ENCODE peak calls at places on chromosomes 11 and 22, in ten cellular contexts. One of them, this sample, is unnamed.

GRCh38 chr22:46754110-46754799 is 8.2 kb upstream of the TBC1D22A start:
- DNase-seq in A172: peak
- DNase-seq in SJSA1: peak
- DNase-seq in GDM1: no peak
- DNase-seq in RCC 7860: peak
- DNase-seq in stimulated activated naive CD4-positive, alpha-beta T cell: no peak
- DNase-seq in activated CD4-positive, alpha-beta T cell treated with anti-CD3 and anti-CD28 coated beads, Interleukin-2, amount 50 U/mL, for 1 hour: no peak
- DNase-seq in NCI-H460: peak
- DNase-seq in NCI-H82: no peak
- DNase-seq in fibroblast of the conjunctiva: peak
- DNase-seq in this sample: no peak

GRCh38 chr11:125603207-125603606 is 10.6 kb downstream of the STT3A start:
- DNase-seq in GDM1: no peak
- DNase-seq in NCI-H460: no peak
- DNase-seq in fibroblast of the conjunctiva: no peak
- DNase-seq in activated CD4-positive, alpha-beta T cell treated with anti-CD3 and anti-CD28 coated beads, Interleukin-2, amount 50 U/mL, for 1 hour: no peak
- DNase-seq in stimulated activated naive CD4-positive, alpha-beta T cell: no peak
- DNase-seq in A172: no peak
- DNase-seq in RCC 7860: no peak
- DNase-seq in SJSA1: no peak
- DNase-seq in NCI-H82: no peak
- DNase-seq in this sample: no peak

GRCh38 chr11:130371004-130371590 is 56.4 kb upstream of the ZBTB44 start:
- DNase-seq in activated CD4-positive, alpha-beta T cell treated with anti-CD3 and anti-CD28 coated beads, Interleukin-2, amount 50 U/mL, for 1 hour: no peak
- DNase-seq in NCI-H460: no peak
- DNase-seq in stimulated activated naive CD4-positive, alpha-beta T cell: no peak
- DNase-seq in fibroblast of the conjunctiva: no peak
- DNase-seq in A172: no peak
- DNase-seq in SJSA1: no peak
- DNase-seq in NCI-H82: peak
- DNase-seq in RCC 7860: no peak
- DNase-seq in GDM1: no peak
- DNase-seq in this sample: no peak

GRCh38 chr11:127369301-127369968 is 368.9 kb upstream of the KIRREL3 start:
- DNase-seq in fibroblast of the conjunctiva: no peak
- DNase-seq in A172: no peak
- DNase-seq in SJSA1: no peak
- DNase-seq in RCC 7860: no peak
- DNase-seq in NCI-H460: no peak
- DNase-seq in NCI-H82: no peak
- DNase-seq in GDM1: no peak
- DNase-seq in stimulated activated naive CD4-positive, alpha-beta T cell: no peak
- DNase-seq in activated CD4-positive, alpha-beta T cell treated with anti-CD3 and anti-CD28 coated beads, Interleukin-2, amount 50 U/mL, for 1 hour: no peak
- DNase-seq in this sample: no peak

GRCh38 chr11:68383976-68384501 is 71.6 kb downstream of the LRP5 start:
- DNase-seq in SJSA1: peak
- DNase-seq in RCC 7860: peak
- DNase-seq in A172: peak
- DNase-seq in fibroblast of the conjunctiva: no peak
- DNase-seq in GDM1: no peak
- DNase-seq in NCI-H460: peak
- DNase-seq in NCI-H82: peak
- DNase-seq in activated CD4-positive, alpha-beta T cell treated with anti-CD3 and anti-CD28 coated beads, Interleukin-2, amount 50 U/mL, for 1 hour: peak
- DNase-seq in stimulated activated naive CD4-positive, alpha-beta T cell: peak
- DNase-seq in this sample: no peak

GRCh38 chr11:118645066-118645715 is 34.3 kb downstream of the TREH start:
- DNase-seq in NCI-H460: no peak
- DNase-seq in stimulated activated naive CD4-positive, alpha-beta T cell: no peak
- DNase-seq in RCC 7860: no peak
- DNase-seq in SJSA1: no peak
- DNase-seq in A172: no peak
- DNase-seq in activated CD4-positive, alpha-beta T cell treated with anti-CD3 and anti-CD28 coated beads, Interleukin-2, amount 50 U/mL, for 1 hour: no peak
- DNase-seq in GDM1: no peak
- DNase-seq in NCI-H82: no peak
- DNase-seq in fibroblast of the conjunctiva: no peak
- DNase-seq in this sample: no peak

GRCh38 chr11:134393638-134394037 is 18.4 kb downstream of the B3GAT1 start:
- DNase-seq in activated CD4-positive, alpha-beta T cell treated with anti-CD3 and anti-CD28 coated beads, Interleukin-2, amount 50 U/mL, for 1 hour: no peak
- DNase-seq in GDM1: no peak
- DNase-seq in NCI-H82: peak
- DNase-seq in RCC 7860: no peak
- DNase-seq in A172: no peak
- DNase-seq in SJSA1: no peak
- DNase-seq in fibroblast of the conjunctiva: no peak
- DNase-seq in NCI-H460: peak
- DNase-seq in stimulated activated naive CD4-positive, alpha-beta T cell: no peak
- DNase-seq in this sample: peak

GRCh38 chr11:8863838-8864237 is 47.2 kb upstream of the AKIP1 start:
- DNase-seq in A172: peak
- DNase-seq in fibroblast of the conjunctiva: peak
- DNase-seq in GDM1: no peak
- DNase-seq in NCI-H460: no peak
- DNase-seq in stimulated activated naive CD4-positive, alpha-beta T cell: no peak
- DNase-seq in NCI-H82: no peak
- DNase-seq in RCC 7860: no peak
- DNase-seq in SJSA1: no peak
- DNase-seq in activated CD4-positive, alpha-beta T cell treated with anti-CD3 and anti-CD28 coated beads, Interleukin-2, amount 50 U/mL, for 1 hour: no peak
- DNase-seq in this sample: no peak

GRCh38 chr11:115503886-115504278 is 333 bp downstream of the CADM1 start:
- DNase-seq in RCC 7860: no peak
- DNase-seq in A172: peak
- DNase-seq in fibroblast of the conjunctiva: no peak
- DNase-seq in activated CD4-positive, alpha-beta T cell treated with anti-CD3 and anti-CD28 coated beads, Interleukin-2, amount 50 U/mL, for 1 hour: no peak
- DNase-seq in GDM1: no peak
- DNase-seq in SJSA1: no peak
- DNase-seq in NCI-H82: peak
- DNase-seq in stimulated activated naive CD4-positive, alpha-beta T cell: peak
- DNase-seq in NCI-H460: no peak
- DNase-seq in this sample: no peak

GRCh38 chr11:71309611-71310010 is 57.2 kb upstream of the SHANK2 start:
- DNase-seq in NCI-H82: peak
- DNase-seq in NCI-H460: no peak
- DNase-seq in stimulated activated naive CD4-positive, alpha-beta T cell: no peak
- DNase-seq in RCC 7860: no peak
- DNase-seq in SJSA1: no peak
- DNase-seq in fibroblast of the conjunctiva: no peak
- DNase-seq in activated CD4-positive, alpha-beta T cell treated with anti-CD3 and anti-CD28 coated beads, Interleukin-2, amount 50 U/mL, for 1 hour: no peak
- DNase-seq in A172: no peak
- DNase-seq in GDM1: no peak
- DNase-seq in this sample: no peak

GRCh38 chr11:110747531-110747930 is 35.3 kb upstream of the ARHGAP20 start:
- DNase-seq in RCC 7860: no peak
- DNase-seq in SJSA1: no peak
- DNase-seq in A172: no peak
- DNase-seq in stimulated activated naive CD4-positive, alpha-beta T cell: no peak
- DNase-seq in activated CD4-positive, alpha-beta T cell treated with anti-CD3 and anti-CD28 coated beads, Interleukin-2, amount 50 U/mL, for 1 hour: no peak
- DNase-seq in GDM1: no peak
- DNase-seq in NCI-H460: no peak
- DNase-seq in NCI-H82: no peak
- DNase-seq in fibroblast of the conjunctiva: no peak
- DNase-seq in this sample: no peak

GRCh38 chr11:112316971-112317370 is 56.3 kb upstream of the PLET1 start:
- DNase-seq in GDM1: no peak
- DNase-seq in fibroblast of the conjunctiva: no peak
- DNase-seq in SJSA1: no peak
- DNase-seq in stimulated activated naive CD4-positive, alpha-beta T cell: no peak
- DNase-seq in A172: no peak
- DNase-seq in RCC 7860: no peak
- DNase-seq in NCI-H82: no peak
- DNase-seq in activated CD4-positive, alpha-beta T cell treated with anti-CD3 and anti-CD28 coated beads, Interleukin-2, amount 50 U/mL, for 1 hour: no peak
- DNase-seq in NCI-H460: no peak
- DNase-seq in this sample: no peak